ENCODE peak calls at places on chromosomes 2 and 18, in nine cellular contexts. Q, Z, O, E, X, I, L, U and J are unnamed samples.
A peak's percentile ranks its signal among the peaks of the same experiment; 100 is the strongest.

GRCh38 chr2:667332-668000 is 9.7 kb downstream of the TMEM18 start:
- DNase-seq in Q (no peak), Z (no peak), O (no peak), E (no peak), X (no peak), I (peak; percentile 52), L (peak; percentile 46), U (no peak), J (no peak)

GRCh38 chr2:48510329-48510728 is 19.6 kb upstream of the STON1 start:
- DNase-seq in Q (no peak), Z (no peak), O (no peak), E (no peak), X (no peak), I (no peak), L (no peak), U (no peak), J (no peak)

GRCh38 chr18:21031845-21032244 is 79.8 kb downstream of the ROCK1 start:
- DNase-seq in Q (no peak), Z (no peak), O (no peak), E (no peak), X (no peak), I (no peak), L (no peak), U (no peak), J (no peak)

GRCh38 chr18:6207119-6207518 is 207.6 kb downstream of the L3MBTL4 start:
- DNase-seq in Q (no peak), Z (no peak), O (no peak), E (no peak), X (no peak), I (no peak), L (no peak), U (no peak), J (no peak)

GRCh38 chr18:32956591-32957310 is 183.9 kb upstream of the KLHL14 start:
- DNase-seq in Q (no peak), Z (no peak), O (no peak), E (no peak), X (no peak), I (no peak), L (peak; percentile 53), U (no peak), J (no peak)

GRCh38 chr18:2002604-2003003 is 568.7 kb downstream of the METTL4 start:
- DNase-seq in Q (no peak), Z (no peak), O (no peak), E (peak; percentile 45), X (no peak), I (no peak), L (no peak), U (no peak), J (no peak)

GRCh38 chr2:218282173-218282991 is 9.9 kb downstream of the TMBIM1 start:
- DNase-seq in Q (no peak), Z (no peak), O (peak; percentile 92), E (no peak), X (no peak), I (no peak), L (peak; percentile 60), U (no peak), J (no peak)

GRCh38 chr2:227450196-227450851 is 21.6 kb upstream of the AGFG1 start:
- DNase-seq in Q (no peak), Z (no peak), O (no peak), E (no peak), X (no peak), I (no peak), L (no peak), U (no peak), J (no peak)

GRCh38 chr2:203396667-203397066 is 68.5 kb downstream of the ABI2 start:
- DNase-seq in Q (no peak), Z (no peak), O (no peak), E (peak; percentile 69), X (no peak), I (peak; percentile 15), L (no peak), U (no peak), J (no peak)

GRCh38 chr2:64606495-64607363 is 47.0 kb downstream of the SERTAD2 start:
- DNase-seq in Q (peak; percentile 92), Z (peak; percentile 61), O (peak; percentile 96), E (peak; percentile 77), X (peak; percentile 96), I (no peak), L (peak; percentile 71), U (peak; percentile 89), J (peak; percentile 94)
- TF ChIP-seq POLR2A in Q (no peak), Z (no peak), O (no peak), E (no peak), X (no peak), I (no peak), L (no peak), U (no peak), J (no peak)

GRCh38 chr2:237791977-237792727 is 6.4 kb upstream of the RBM44 start:
- DNase-seq in Q (no peak), Z (no peak), O (no peak), E (peak; percentile 61), X (no peak), I (no peak), L (no peak), U (no peak), J (no peak)
- TF ChIP-seq CTCF in Q (no peak), Z (no peak), O (no peak), E (peak; percentile 44), X (no peak), I (no peak), L (no peak), U (no peak), J (no peak)

GRCh38 chr18:58570360-58571064 is 58.4 kb downstream of the ALPK2 start:
- DNase-seq in Q (no peak), Z (no peak), O (no peak), E (no peak), X (no peak), I (no peak), L (no peak), U (no peak), J (no peak)
- H3K4me3 ChIP-seq in Q (no peak overlapping the region), Z (no peak overlapping the region), O (no peak overlapping the region), E (no peak overlapping the region), X (no peak overlapping the region), I (no peak overlapping the region), L (no peak overlapping the region), U (no peak overlapping the region), J (no peak overlapping the region)

DNA sequence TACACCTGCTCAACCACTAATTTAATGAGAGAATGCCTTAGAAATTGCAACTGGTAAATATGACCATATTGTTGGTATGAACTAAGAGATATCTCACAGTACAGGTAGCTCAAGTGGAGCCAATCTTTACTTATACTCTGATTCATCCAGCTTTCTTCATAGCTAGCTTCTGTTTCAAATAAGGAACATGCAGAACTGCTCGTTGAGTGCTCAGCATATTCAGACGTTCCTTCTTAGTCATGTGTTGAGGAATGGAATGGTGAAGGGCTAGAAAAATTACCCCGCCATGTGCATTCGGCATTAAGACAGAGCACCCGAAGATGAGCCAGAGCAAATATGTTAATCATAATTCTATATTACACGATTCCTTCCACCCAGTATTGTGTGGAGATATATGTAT is 144.0 kb upstream of the VRK2 start:
- DNase-seq in Q (no peak), Z (no peak), O (no peak), E (no peak), X (no peak), I (no peak), L (no peak), U (no peak), J (no peak)
- TF ChIP-seq POLR2A in Q (no peak), Z (no peak), O (no peak), E (no peak), X (no peak), I (no peak), L (no peak), U (no peak), J (no peak)

GRCh38 chr2:127597984-127598380 is 48.0 kb upstream of the GPR17 start:
- DNase-seq in Q (no peak), Z (no peak), O (no peak), E (no peak), X (no peak), I (no peak), L (no peak), U (no peak), J (no peak)
- TF ChIP-seq CTCF in Q (no peak), Z (no peak), O (no peak), E (no peak), X (no peak), I (no peak), L (no peak), U (no peak), J (no peak)

GRCh38 chr18:56202567-56203136 is 435.7 kb downstream of the TXNL1 start:
- DNase-seq in Q (no peak), Z (no peak), O (no peak), E (no peak), X (no peak), I (no peak), L (no peak), U (no peak), J (no peak)

GRCh38 chr18:56200381-56200831 is 438.0 kb downstream of the TXNL1 start:
- DNase-seq in Q (no peak), Z (no peak), O (no peak), E (no peak), X (no peak), I (no peak), L (no peak), U (no peak), J (no peak)

GRCh38 chr18:56199580-56200320 is 438.6 kb downstream of the TXNL1 start:
- DNase-seq in Q (no peak), Z (no peak), O (no peak), E (no peak), X (no peak), I (no peak), L (no peak), U (no peak), J (no peak)

GRCh38 chr18:56196495-56197225 is 441.7 kb downstream of the TXNL1 start:
- DNase-seq in Q (no peak), Z (no peak), O (no peak), E (no peak), X (no peak), I (no peak), L (no peak), U (no peak), J (no peak)

GRCh38 chr18:56197460-56197859 is 440.9 kb downstream of the TXNL1 start:
- DNase-seq in Q (no peak), Z (no peak), O (no peak), E (no peak), X (no peak), I (no peak), L (no peak), U (no peak), J (no peak)
- H3K4me3 ChIP-seq in Q (no peak overlapping the region), Z (no peak overlapping the region), O (no peak overlapping the region), E (no peak overlapping the region), X (no peak overlapping the region), I (no peak overlapping the region), L (no peak overlapping the region), U (no peak overlapping the region), J (no peak overlapping the region)

GRCh38 chr2:120913972-120914838 is 178.5 kb downstream of the GLI2 start:
- DNase-seq in Q (no peak), Z (no peak), O (no peak), E (no peak), X (no peak), I (no peak), L (no peak), U (no peak), J (no peak)
- TF ChIP-seq POLR2A in Q (no peak), Z (no peak), O (no peak), E (no peak), X (no peak), I (no peak), L (no peak), U (no peak), J (no peak)

DNA sequence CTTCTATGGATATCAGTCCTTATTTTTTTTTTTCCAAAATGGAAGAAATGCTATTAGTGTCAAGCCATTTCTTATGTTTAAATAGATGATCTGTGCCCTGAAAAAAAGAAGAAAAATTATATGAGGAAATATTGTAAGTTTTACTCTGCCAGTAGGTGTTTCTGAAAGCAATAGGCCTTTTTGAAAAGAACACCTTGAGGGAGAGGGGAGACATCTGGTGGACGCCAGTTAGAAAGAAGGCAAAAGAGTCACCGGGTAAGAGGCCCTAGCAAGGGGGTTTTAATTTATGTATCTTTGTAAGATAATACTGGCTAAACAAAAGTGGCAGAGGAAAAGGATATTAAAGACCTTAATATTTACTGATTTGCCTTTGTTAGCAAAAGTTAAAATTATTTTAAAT is 56.1 kb downstream of the DYNAP start:
- DNase-seq in Q (no peak), Z (no peak), O (no peak), E (no peak), X (no peak), I (no peak), L (no peak), U (no peak), J (no peak)
- TF ChIP-seq CTCF in Q (no peak), Z (peak; percentile 43), O (no peak), E (peak; percentile 8), X (no peak), I (peak; percentile 50), L (no peak), U (peak; percentile 71), J (no peak)